ENCODE peak calls at places on chromosomes 3 and 15, in six cellular contexts. D is GM23248, V is brain microvascular endothelial cell, G is ovary, U is HCT116, Z is transverse colon. E is an unnamed sample. For H3K27me3, the result is how much of the 10 kb centered on the place peaks cover.

GRCh38 chr3:44554626-44555592 is at the start of gene ZKSCAN7:
- DNase-seq in D (peak), V (peak), G (peak), U (no peak), Z (peak), E (peak)

GRCh38 chr15:65981837-65982696 is 112.8 kb downstream of the RAB11A start:
- DNase-seq in D (no peak), V (no peak), G (no peak), U (peak), Z (peak), E (peak)

GRCh38 chr15:70375006-70375409 is 277.3 kb upstream of the TLE3 start:
- DNase-seq in D (peak), V (no peak), G (no peak), U (no peak), Z (no peak), E (no peak)

GRCh38 chr3:179589143-179589542 is 15.3 kb downstream of the MRPL47 start:
- DNase-seq in D (peak), V (no peak), G (no peak), U (no peak), Z (no peak), E (no peak)

GRCh38 chr3:45994661-45995369 is 809 bp downstream of the FYCO1 start:
- DNase-seq in D (peak), V (no peak), G (no peak), U (no peak), Z (peak), E (peak)

GRCh38 chr3:125039897-125040175 is 16.0 kb downstream of the HEG1 start:
- DNase-seq in D (no peak), V (no peak), G (no peak), U (no peak), Z (no peak), E (no peak)

GRCh38 chr15:47856071-47856470 is 138.8 kb downstream of the SEMA6D start:
- DNase-seq in D (no peak), V (no peak), G (no peak), U (no peak), Z (no peak), E (no peak)

GRCh38 chr3:53169045-53169831 is 8.2 kb downstream of the PRKCD start:
- DNase-seq in D (no peak), V (no peak), G (no peak), U (no peak), Z (no peak), E (no peak)

GRCh38 chr3:49812916-49813496 is 747 bp downstream of the UBA7 start:
- DNase-seq in D (peak), V (no peak), G (no peak), U (no peak), Z (no peak), E (peak)

GRCh38 chr3:69288161-69288895 is 97.6 kb downstream of the FRMD4B start:
- DNase-seq in D (no peak), V (no peak), G (no peak), U (no peak), Z (no peak), E (no peak)

GRCh38 chr15:65902373-65902772 is 33.1 kb downstream of the RAB11A start:
- DNase-seq in D (no peak), V (no peak), G (no peak), U (peak), Z (peak), E (peak)

GRCh38 chr3:146250449-146251382 is at the start of gene PLSCR4:
- DNase-seq in D (peak), V (peak), G (peak), U (peak), Z (peak), E (peak)

GRCh38 chr15:25052191-25052999 is 97.6 kb downstream of the SNRPN start:
- DNase-seq in D (no peak), V (no peak), G (no peak), U (no peak), Z (no peak), E (no peak)

GRCh38 chr15:101014921-101015841 is 96.0 kb downstream of the LRRK1 start:
- DNase-seq in D (peak), V (peak), G (peak), U (peak), Z (peak), E (peak)

GRCh38 chr15:71743861-71744382 is 66.4 kb upstream of the NR2E3 start:
- DNase-seq in D (peak), V (peak), G (peak), U (no peak), Z (peak), E (peak)

GRCh38 chr3:106457278-106458210 is 588.7 kb upstream of the CBLB start:
- DNase-seq in D (peak), V (peak), G (no peak), U (no peak), Z (no peak), E (no peak)

GRCh38 chr3:140871022-140871421 is 70.6 kb upstream of the SLC25A36 start:
- DNase-seq in D (no peak), V (no peak), G (no peak), U (no peak), Z (no peak), E (no peak)

DNA sequence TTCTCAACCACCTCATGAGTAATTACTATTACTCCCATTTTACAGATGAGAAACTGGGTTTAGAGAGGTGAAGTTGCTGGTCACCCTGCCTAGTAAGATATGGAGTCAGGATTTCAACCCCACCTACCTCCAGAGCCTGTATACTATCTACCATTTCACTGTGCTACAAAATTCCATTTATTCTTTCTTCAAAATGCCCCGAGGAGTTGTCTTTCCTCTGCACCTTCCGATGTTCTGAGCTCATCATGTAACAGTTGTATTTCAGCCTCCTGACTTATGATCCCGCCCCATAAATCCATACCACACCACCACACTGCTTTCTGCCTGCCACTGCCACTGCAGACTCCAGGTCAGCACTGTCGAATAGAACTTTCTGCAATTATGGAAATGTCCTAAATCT is 71.3 kb upstream of the SLC25A36 start:
- DNase-seq in D (no peak), V (no peak), G (no peak), U (no peak), Z (no peak), E (no peak)
- H3K27me3 ChIP-seq in D (under half), V (under half), G (under half), U (under half), Z (under half), E (under half)

GRCh38 chr3:10012106-10012505 is 14.1 kb upstream of the FANCD2 start:
- DNase-seq in D (no peak), V (no peak), G (no peak), U (no peak), Z (no peak), E (no peak)

GRCh38 chr3:10019326-10019725 is 6.9 kb upstream of the FANCD2 start:
- DNase-seq in D (no peak), V (no peak), G (no peak), U (no peak), Z (no peak), E (no peak)

GRCh38 chr3:10015476-10015904 is 10.7 kb upstream of the FANCD2 start:
- DNase-seq in D (peak), V (peak), G (peak), U (no peak), Z (peak), E (peak)

GRCh38 chr3:10021856-10022775 is 4.1 kb upstream of the FANCD2 start:
- DNase-seq in D (no peak), V (no peak), G (no peak), U (no peak), Z (no peak), E (no peak)

DNA sequence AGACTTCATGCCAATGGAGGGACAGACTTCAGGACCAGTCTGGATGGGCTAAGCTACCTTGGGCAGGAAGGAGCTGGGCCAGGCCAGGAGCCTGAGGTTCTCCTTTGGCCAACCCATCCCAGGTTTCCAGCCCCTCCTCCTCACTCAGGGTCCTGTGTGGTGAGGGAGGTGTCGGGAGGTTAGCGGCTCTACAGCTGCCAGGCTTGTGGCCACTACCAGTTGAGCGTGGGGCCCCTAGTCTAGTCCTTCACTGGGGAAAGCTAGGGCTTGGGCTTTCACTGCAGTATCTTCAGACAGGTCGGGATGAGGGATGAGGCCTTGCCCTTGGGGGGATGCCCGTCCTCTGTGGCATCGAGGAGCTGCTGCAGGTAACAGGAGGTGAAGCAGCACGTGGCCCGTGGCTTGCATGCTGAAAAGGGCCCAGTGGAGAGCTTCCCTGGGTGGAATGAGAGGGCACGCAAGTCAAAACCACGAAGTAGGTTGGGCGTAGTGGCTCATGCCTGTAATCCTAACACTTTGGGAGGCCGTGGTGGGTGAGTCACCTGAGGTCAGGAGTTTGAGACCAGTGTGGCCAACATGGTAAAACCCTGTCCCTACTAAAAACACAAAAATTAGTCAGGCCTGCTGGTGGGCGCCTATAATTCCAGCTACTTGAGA is 8.5 kb upstream of the FANCD2 start:
- DNase-seq in D (peak), V (peak), G (no peak), U (no peak), Z (no peak), E (no peak)
- H3K27ac ChIP-seq in D (peak), V (no peak), G (no peak), U (no peak), Z (no peak), E (no peak)

DNA sequence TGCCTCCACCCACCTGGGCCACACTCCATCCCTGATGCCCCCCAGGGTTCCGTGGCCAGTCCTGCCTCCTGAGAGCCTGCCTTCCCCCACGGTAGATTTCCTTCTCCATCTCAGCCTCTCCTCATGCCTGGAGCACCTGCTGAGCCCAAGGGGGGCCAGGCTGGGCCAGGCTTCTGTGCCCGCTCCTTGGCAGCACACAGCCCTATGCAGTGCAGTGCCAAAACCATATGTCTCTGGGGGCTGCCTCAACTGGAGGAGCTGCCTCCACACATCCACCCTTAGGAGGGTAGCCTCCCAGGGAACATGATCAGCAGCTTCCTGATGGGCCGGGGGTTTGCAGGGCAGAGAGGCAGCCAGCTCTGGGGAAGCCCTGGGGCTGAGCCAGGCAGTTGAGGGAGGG is 24.6 kb upstream of the GATA2 start:
- DNase-seq in D (no peak), V (no peak), G (no peak), U (no peak), Z (no peak), E (no peak)
- H3K27me3 ChIP-seq in D (under half), V (under half), G (under half), U (under half), Z (half or more), E (under half)

DNA sequence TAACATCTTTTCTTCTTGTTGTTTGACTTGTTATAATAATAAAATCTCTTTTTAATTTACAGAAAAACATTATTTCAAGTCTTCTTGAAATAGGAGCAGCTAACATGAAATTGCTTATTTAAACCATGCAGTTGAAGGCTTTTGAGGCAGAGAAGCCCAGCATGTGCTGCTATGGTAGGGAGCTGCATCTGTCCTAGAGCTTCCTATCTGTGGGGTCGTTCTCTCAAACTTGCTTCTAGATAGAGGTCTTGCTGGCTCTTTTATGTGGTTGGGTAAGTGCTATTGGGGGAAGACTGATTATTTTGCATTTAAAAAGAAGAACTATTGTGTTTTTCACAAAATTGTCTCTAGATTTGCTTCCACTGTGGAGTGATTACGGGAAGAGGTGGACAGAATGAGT is 98.6 kb downstream of the CHST2 start:
- DNase-seq in D (no peak), V (no peak), G (no peak), U (no peak), Z (no peak), E (no peak)
- H3K27ac ChIP-seq in D (no peak), V (no peak), G (no peak), U (no peak), Z (no peak), E (no peak)

GRCh38 chr3:64685331-64685799 is 2.4 kb downstream of the ADAMTS9 start:
- DNase-seq in D (peak), V (no peak), G (peak), U (no peak), Z (peak), E (peak)
- H3K27me3 ChIP-seq in D (under half), V (under half), G (under half), U (under half), Z (under half), E (under half)

GRCh38 chr3:24375947-24376384 is 118.7 kb downstream of the THRB start:
- DNase-seq in D (no peak), V (no peak), G (no peak), U (no peak), Z (no peak), E (no peak)
- H3K27ac ChIP-seq in D (no peak), V (no peak), G (no peak), U (no peak), Z (peak), E (no peak)

DNA sequence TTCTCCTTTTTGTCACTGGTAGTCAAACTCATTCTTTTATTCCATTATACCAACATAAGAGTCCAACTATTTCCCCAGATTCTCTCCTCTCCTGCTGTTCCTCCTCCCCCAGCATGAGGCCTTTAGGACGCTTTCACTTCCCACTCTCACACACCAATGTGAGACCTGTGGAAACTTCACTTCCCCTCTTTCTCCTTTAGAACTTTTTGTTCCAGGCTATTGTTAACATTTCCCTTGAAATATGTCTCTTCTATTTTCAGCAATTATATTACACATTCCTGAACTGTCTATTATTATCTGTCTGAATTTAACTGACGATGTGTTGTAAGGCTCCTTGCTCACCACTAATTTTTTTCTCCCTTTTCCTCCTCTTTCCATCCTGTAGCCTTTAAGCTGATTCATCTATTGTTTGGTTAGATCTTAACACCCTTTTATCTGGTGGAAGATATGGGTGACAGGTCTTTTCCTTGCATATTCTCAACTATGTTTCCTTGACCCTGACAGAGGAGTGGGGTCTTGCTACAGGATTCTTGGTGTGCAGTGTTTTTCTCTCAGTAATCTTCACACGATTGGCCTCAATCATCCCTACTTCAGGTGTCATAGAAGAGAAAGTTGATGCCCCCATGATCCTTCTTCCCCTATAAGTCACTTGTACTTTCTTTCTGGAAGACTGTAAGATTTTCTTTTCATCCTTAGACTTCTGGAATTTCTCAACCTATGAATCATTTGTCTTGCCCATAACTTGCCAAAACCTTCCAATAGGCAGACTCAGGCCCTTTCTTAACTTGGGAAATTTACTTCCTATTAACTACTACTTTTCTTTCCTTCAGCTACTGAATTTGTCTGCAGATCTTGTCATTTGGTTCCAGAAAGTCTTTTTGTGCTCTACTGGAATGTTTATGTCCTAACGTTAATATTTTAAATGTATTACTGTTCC is 5.9 kb downstream of the CYP19A1 start:
- DNase-seq in D (peak), V (no peak), G (no peak), U (no peak), Z (no peak), E (no peak)
- H3K27me3 ChIP-seq in D (under half), V (under half), G (under half), U (under half), Z (under half), E (under half)

DNA sequence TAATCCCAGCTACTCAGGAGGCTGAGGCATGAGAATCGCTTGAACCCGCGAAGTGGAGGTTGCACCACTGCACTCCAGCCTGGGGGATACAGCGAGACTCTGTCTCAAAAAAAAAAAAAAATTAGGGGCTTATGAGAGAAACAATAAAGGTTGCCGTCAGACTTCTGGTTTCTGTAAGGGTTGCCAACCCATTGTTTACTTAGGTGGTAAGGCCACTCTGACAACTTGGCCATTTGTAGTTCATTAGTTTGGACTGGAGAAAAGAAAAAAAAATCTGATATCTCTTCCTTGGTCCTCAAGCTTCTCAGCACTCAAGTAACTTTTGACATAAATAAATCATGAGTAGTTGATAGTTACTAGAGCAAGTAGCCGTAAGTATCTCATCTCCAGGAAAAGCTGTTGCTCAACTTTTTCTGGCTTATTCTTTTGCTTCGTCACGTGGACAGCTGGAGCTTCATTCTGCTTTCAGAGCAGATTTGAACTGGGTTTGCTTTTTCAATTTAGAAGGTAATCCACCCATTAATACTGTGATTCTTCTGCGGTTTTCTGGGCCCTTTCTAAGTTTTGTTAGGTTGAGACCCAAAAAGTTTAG is 9.4 kb downstream of the SNX1 start:
- DNase-seq in D (peak), V (no peak), G (peak), U (no peak), Z (no peak), E (no peak)
- H3K27ac ChIP-seq in D (peak), V (no peak), G (peak), U (no peak), Z (peak), E (peak)

GRCh38 chr15:60124460-60125070 is 120.5 kb downstream of the FOXB1 start:
- DNase-seq in D (no peak), V (no peak), G (no peak), U (no peak), Z (no peak), E (no peak)
- H3K27me3 ChIP-seq in D (under half), V (under half), G (under half), U (under half), Z (under half), E (under half)

DNA sequence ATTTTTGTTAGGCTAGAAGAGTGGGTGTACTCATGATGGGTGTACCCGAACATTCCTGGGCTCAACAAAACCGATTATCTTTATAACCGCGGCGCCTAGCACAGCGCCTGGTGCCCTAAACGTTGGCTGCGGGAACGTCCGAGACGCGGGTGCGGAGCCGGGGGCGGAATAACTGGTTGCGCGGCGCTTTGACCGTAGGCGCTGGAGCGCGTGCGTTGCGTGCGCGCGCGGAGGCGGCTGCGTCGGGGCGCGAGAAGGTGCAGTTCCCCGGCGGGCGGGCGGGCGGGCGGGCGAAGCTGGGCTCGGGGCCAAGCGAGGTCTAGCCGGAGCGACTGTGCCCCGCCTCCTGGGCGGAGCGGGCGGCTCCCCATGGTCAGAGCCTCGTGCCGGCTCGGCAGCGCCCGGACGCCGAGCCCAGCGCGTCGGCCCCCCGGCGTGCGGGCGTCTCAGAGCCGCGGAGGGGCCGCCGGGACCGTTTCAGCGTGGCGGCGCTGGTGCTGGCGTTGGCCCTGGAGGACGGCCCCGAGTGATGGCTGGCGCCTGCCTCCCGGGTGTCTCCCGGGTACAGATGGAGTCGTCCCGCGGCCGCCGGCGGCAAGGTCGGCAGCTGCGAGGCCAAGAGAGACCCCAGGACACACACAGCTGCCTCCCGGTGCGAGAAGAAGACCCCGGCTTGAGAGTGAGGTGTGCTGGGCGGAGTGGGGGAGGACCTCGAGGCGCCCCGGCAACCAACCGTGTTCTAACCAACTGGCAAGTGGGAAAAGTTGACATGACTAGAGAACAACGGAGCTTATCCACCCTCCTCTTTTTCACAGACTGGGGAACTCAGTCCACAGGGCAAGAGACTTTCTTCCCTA is at the start of gene PLAAT1:
- DNase-seq in D (peak), V (no peak), G (peak), U (no peak), Z (peak), E (peak)
- H3K27ac ChIP-seq in D (no peak), V (no peak), G (no peak), U (no peak), Z (no peak), E (no peak)

E was measured in small intestine.